ENCODE peak calls at places on chromosomes 6 and 20, in four cellular contexts. V is activated CD4-positive, alpha-beta T cell treated with anti-CD3 and anti-CD28 coated beads, Interleukin-2, amount 10 ng/mL, durations not matched to agents 7 days and 5 days; N is hepatocyte; K is activated gamma-delta T cell treated with Interleukin-2 at 50 U/mL for 16 hours. A is an unnamed sample.

GRCh38 chr6:139540276-139540675 is 165.8 kb upstream of the CITED2 start:
- DNase-seq in N (no peak), K (peak), V (peak), A (no peak)

GRCh38 chr6:45555981-45556771 is 178.4 kb upstream of the SUPT3H start:
- DNase-seq in N (peak), K (no peak), V (no peak), A (no peak)

GRCh38 chr6:21831531-21832291 is 238.2 kb downstream of the SOX4 start:
- DNase-seq in V (no peak), K (no peak), N (no peak), A (no peak)

GRCh38 chr6:88472731-88473130 is 306.6 kb upstream of the CNR1 start:
- DNase-seq in V (no peak), N (no peak), K (no peak), A (no peak)

GRCh38 chr20:32017711-32018251 is 7.5 kb downstream of the CCM2L start:
- DNase-seq in V (peak), N (peak), K (peak), A (no peak)

GRCh38 chr6:351011-351866 is 40.3 kb upstream of the IRF4 start:
- DNase-seq in K (no peak), N (no peak), V (no peak), A (no peak)

GRCh38 chr6:168165373-168165772 is 86.4 kb upstream of the FRMD1 start:
- DNase-seq in V (no peak), K (no peak), N (no peak), A (no peak)

GRCh38 chr6:20873425-20874190 is 339.4 kb downstream of the CDKAL1 start:
- DNase-seq in V (no peak), K (no peak), N (no peak), A (no peak)

GRCh38 chr6:149923327-149923986 is 536 bp upstream of the RAET1G start:
- DNase-seq in K (no peak), V (no peak), N (peak), A (no peak)

GRCh38 chr6:35297541-35298481 is at the start of gene DEF6:
- DNase-seq in K (peak), V (peak), N (peak), A (peak)

GRCh38 chr6:17663203-17663602 is 43.5 kb downstream of the NUP153 start:
- DNase-seq in N (no peak), V (no peak), K (no peak), A (no peak)

GRCh38 chr6:89117285-89118108 is at the start of gene SRSF12:
- DNase-seq in K (peak), N (peak), V (peak), A (peak)

GRCh38 chr6:43807228-43808061 is 37.4 kb downstream of the VEGFA start:
- DNase-seq in N (peak), K (no peak), V (no peak), A (no peak)

GRCh38 chr6:108737594-108738546 is 110.4 kb upstream of the ARMC2 start:
- DNase-seq in N (peak), V (no peak), K (no peak), A (peak)

GRCh38 chr6:124319410-124319809 is 515.7 kb downstream of the NKAIN2 start:
- DNase-seq in N (no peak), K (no peak), V (no peak), A (no peak)

GRCh38 chr6:111628117-111628866 is 22.6 kb upstream of the TRAF3IP2 start:
- DNase-seq in K (no peak), N (no peak), V (no peak), A (no peak)

GRCh38 chr20:39117486-39117885 is 155.3 kb downstream of the DHX35 start:
- DNase-seq in N (peak), V (no peak), K (no peak), A (no peak)

GRCh38 chr6:56040271-56040670 is 164.9 kb upstream of the BMP5 start:
- DNase-seq in K (no peak), V (no peak), N (no peak), A (no peak)

GRCh38 chr20:57399587-57400261 is 8.5 kb downstream of the RBM38 start:
- DNase-seq in V (no peak), N (no peak), K (no peak), A (peak)

GRCh38 chr20:62306440-62307187 is 3.8 kb downstream of the ADRM1 start:
- DNase-seq in N (no peak), K (no peak), V (no peak), A (no peak)

GRCh38 chr6:47524136-47524840 is 46.7 kb downstream of the CD2AP start:
- DNase-seq in V (no peak), K (no peak), N (peak), A (no peak)

A was measured in left cardiac atrium.